ENCODE peak calls at places on chromosomes 11 and 22, in seven cellular contexts. U is AG09319, D is GM12865, M is nephron progenitor cell, F is neural crest cell, P is tibial nerve, Z is cardiac fibroblast. A is an unnamed sample.

GRCh38 chr11:27716850-27717249 is 16.6 kb upstream of the BDNF start:
- DNase-seq in U (no peak), D (no peak), M (no peak), F (no peak), P (no peak), Z (peak), A (no peak)

GRCh38 chr11:75766449-75767227 is 1.9 kb upstream of the DGAT2 start:
- DNase-seq in U (no peak), D (peak), M (no peak), F (no peak), P (no peak), Z (no peak), A (peak)

GRCh38 chr22:27903805-27904473 is 15.1 kb downstream of the PITPNB start:
- DNase-seq in U (no peak), D (peak), M (no peak), F (no peak), P (no peak), Z (peak), A (no peak)

GRCh38 chr11:14894657-14895598 is 2.9 kb upstream of the CYP2R1 start:
- DNase-seq in U (peak), D (no peak), M (no peak), F (no peak), P (peak), Z (peak), A (no peak)

GRCh38 chr11:14148653-14149273 is 186.2 kb downstream of the SPON1 start:
- DNase-seq in U (peak), D (peak), M (no peak), F (no peak), P (no peak), Z (peak), A (no peak)

GRCh38 chr11:133844217-133844616 is 1.1 kb downstream of the SPATA19 start:
- DNase-seq in U (no peak), D (no peak), M (no peak), F (no peak), P (no peak), Z (no peak), A (no peak)

GRCh38 chr22:33476716-33477115 is 418.5 kb upstream of the SYN3 start:
- DNase-seq in U (peak), D (peak), M (no peak), F (no peak), P (no peak), Z (no peak), A (no peak)

GRCh38 chr11:123111465-123111864 is 49.5 kb upstream of the HSPA8 start:
- DNase-seq in U (no peak), D (peak), M (no peak), F (no peak), P (no peak), Z (peak), A (peak)

GRCh38 chr11:65478411-65479183 is 20.2 kb upstream of the MALAT1 start:
- DNase-seq in U (no peak), D (no peak), M (no peak), F (no peak), P (no peak), Z (peak), A (no peak)

GRCh38 chr22:46812786-46813185 is 50.3 kb downstream of the TBC1D22A start:
- DNase-seq in U (no peak), D (no peak), M (peak), F (peak), P (no peak), Z (no peak), A (no peak)

GRCh38 chr11:67634366-67635230 is 4.9 kb upstream of the NUDT8 start:
- DNase-seq in U (no peak), D (no peak), M (no peak), F (no peak), P (no peak), Z (no peak), A (no peak)

GRCh38 chr11:128689586-128689945 is 4.3 kb upstream of the FLI1 start:
- DNase-seq in U (no peak), D (no peak), M (no peak), F (no peak), P (no peak), Z (no peak), A (no peak)

GRCh38 chr22:37627545-37627944 is 11.9 kb upstream of the SH3BP1 start:
- DNase-seq in U (no peak), D (peak), M (no peak), F (no peak), P (no peak), Z (no peak), A (no peak)

GRCh38 chr11:5274340-5274739 is 4.6 kb upstream of the HBE1 start:
- DNase-seq in U (no peak), D (no peak), M (no peak), F (no peak), P (no peak), Z (no peak), A (no peak)

GRCh38 chr11:103619480-103619879 is 417.0 kb upstream of the DDI1 start:
- DNase-seq in U (no peak), D (no peak), M (no peak), F (no peak), P (no peak), Z (no peak), A (no peak)

GRCh38 chr11:131885371-131885770 is 515.0 kb downstream of the NTM start:
- DNase-seq in U (no peak), D (no peak), M (no peak), F (no peak), P (no peak), Z (no peak), A (no peak)

GRCh38 chr11:13595166-13595565 is 73.3 kb upstream of the FAR1 start:
- DNase-seq in U (no peak), D (no peak), M (no peak), F (no peak), P (no peak), Z (no peak), A (no peak)

GRCh38 chr11:126499124-126499752 is 143.8 kb downstream of the ST3GAL4 start:
- DNase-seq in U (no peak), D (no peak), M (no peak), F (no peak), P (no peak), Z (no peak), A (no peak)

GRCh38 chr11:88507771-88508557 is 170.4 kb upstream of the CTSC start:
- DNase-seq in U (no peak), D (no peak), M (no peak), F (no peak), P (no peak), Z (no peak), A (no peak)

GRCh38 chr11:106012744-106013143 is 9.3 kb downstream of the MSANTD4 start:
- DNase-seq in U (no peak), D (no peak), M (no peak), F (no peak), P (no peak), Z (peak), A (no peak)

GRCh38 chr22:33811686-33812085 is 108.6 kb downstream of the LARGE1 start:
- DNase-seq in U (no peak), D (no peak), M (peak), F (no peak), P (peak), Z (peak), A (no peak)

GRCh38 chr11:38814670-38815069 is 2216.6 kb upstream of the RAG2 start:
- DNase-seq in U (no peak), D (no peak), M (no peak), F (no peak), P (no peak), Z (no peak), A (no peak)

GRCh38 chr11:66936326-66936725 is 21.9 kb downstream of the PC start:
- DNase-seq in U (peak), D (no peak), M (no peak), F (no peak), P (no peak), Z (peak), A (no peak)

GRCh38 chr11:79439893-79440450 is 858 bp downstream of the TENM4 start:
- DNase-seq in U (no peak), D (no peak), M (peak), F (peak), P (peak), Z (no peak), A (peak)

GRCh38 chr11:79439430-79439892 is 1.4 kb downstream of the TENM4 start:
- DNase-seq in U (no peak), D (no peak), M (peak), F (no peak), P (peak), Z (no peak), A (peak)

GRCh38 chr11:79441159-79441875 is 487 bp upstream of the TENM4 start:
- DNase-seq in U (no peak), D (no peak), M (peak), F (no peak), P (no peak), Z (no peak), A (no peak)

GRCh38 chr11:79438631-79439429 is 2.0 kb downstream of the TENM4 start:
- DNase-seq in U (no peak), D (no peak), M (peak), F (no peak), P (peak), Z (no peak), A (peak)

GRCh38 chr11:79440451-79441158 is at the start of gene TENM4:
- DNase-seq in U (peak), D (peak), M (peak), F (peak), P (peak), Z (peak), A (peak)
- TF ChIP-seq CTCF in U (no peak), D (no peak), M (peak), F (peak), P (peak), Z (no peak), A (peak)

GRCh38 chr22:26512149-26512793 is at the start of gene TFIP11:
- DNase-seq in U (peak), D (peak), M (peak), F (peak), P (peak), Z (peak), A (peak)
- TF ChIP-seq CTCF in U (no peak), D (no peak), M (no peak), F (no peak), P (no peak), Z (no peak), A (peak)

GRCh38 chr11:120078397-120078796 is 59.5 kb downstream of the TRIM29 start:
- DNase-seq in U (no peak), D (no peak), M (no peak), F (no peak), P (no peak), Z (no peak), A (no peak)

GRCh38 chr11:120079750-120080610 is 57.9 kb downstream of the TRIM29 start:
- DNase-seq in U (no peak), D (no peak), M (no peak), F (no peak), P (no peak), Z (no peak), A (no peak)
- TF ChIP-seq CTCF in U (peak), D (peak), M (peak), F (peak), P (peak), Z (peak), A (peak)

GRCh38 chr11:135037828-135038227 is 625.8 kb upstream of the B3GAT1 start:
- DNase-seq in U (no peak), D (no peak), M (no peak), F (no peak), P (no peak), Z (no peak), A (no peak)

GRCh38 chr11:135035282-135035681 is 623.2 kb upstream of the B3GAT1 start:
- DNase-seq in U (no peak), D (no peak), M (no peak), F (no peak), P (no peak), Z (no peak), A (no peak)

GRCh38 chr11:135036488-135037297 is 624.7 kb upstream of the B3GAT1 start:
- DNase-seq in U (no peak), D (no peak), M (no peak), F (no peak), P (no peak), Z (no peak), A (no peak)

GRCh38 chr11:135033545-135033944 is 621.5 kb upstream of the B3GAT1 start:
- DNase-seq in U (no peak), D (no peak), M (peak), F (peak), P (no peak), Z (peak), A (no peak)
- TF ChIP-seq CTCF in U (no peak), D (no peak), M (peak), F (peak), P (no peak), Z (no peak), A (no peak)

GRCh38 chr11:11618973-11619435 is 2.8 kb downstream of the GALNT18 start:
- DNase-seq in U (no peak), D (no peak), M (no peak), F (no peak), P (no peak), Z (no peak), A (no peak)
- TF ChIP-seq CTCF in U (no peak), D (no peak), M (no peak), F (no peak), P (no peak), Z (no peak), A (peak)

DNA sequence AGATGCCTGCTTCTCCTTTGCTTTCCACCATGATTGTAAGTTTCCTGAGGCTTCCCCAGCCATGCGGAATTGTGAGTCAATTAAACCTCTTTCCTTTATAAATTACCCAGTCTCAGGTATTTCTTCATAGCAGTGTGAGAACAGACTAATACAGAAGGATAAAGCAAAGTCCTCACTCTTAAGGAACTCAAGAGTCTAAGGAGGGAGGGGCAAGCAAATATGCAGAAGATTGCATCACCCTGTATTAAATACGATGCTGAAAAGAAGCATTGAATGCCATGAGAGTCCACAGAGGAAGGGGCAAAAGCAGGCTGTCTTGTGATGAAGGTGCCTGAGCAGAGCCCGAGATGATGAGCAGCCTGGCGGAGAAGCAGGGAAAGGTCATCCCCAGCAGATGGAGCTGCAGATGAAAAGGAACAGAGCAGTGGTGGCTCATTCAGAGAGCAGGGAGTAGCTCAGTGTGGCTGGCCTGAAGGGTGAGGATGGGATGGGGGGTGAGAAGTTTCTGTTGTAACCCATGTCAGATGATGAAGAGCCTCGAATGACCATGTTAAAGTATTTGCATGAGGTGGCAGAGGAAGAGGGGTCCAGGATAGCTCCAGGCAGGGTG is 6.3 kb upstream of the IZUMO1R start:
- DNase-seq in U (no peak), D (peak), M (no peak), F (no peak), P (no peak), Z (no peak), A (no peak)
- TF ChIP-seq CTCF in U (no peak), D (peak), M (no peak), F (no peak), P (no peak), Z (no peak), A (no peak)

GRCh38 chr11:121766138-121766537 is 313.4 kb upstream of the SORL1-AS1 start:
- DNase-seq in U (no peak), D (no peak), M (no peak), F (no peak), P (no peak), Z (no peak), A (no peak)

GRCh38 chr11:121761171-121761570 is 308.4 kb upstream of the SORL1-AS1 start:
- DNase-seq in U (no peak), D (no peak), M (no peak), F (no peak), P (no peak), Z (peak), A (no peak)

GRCh38 chr11:121767433-121767832 is 314.7 kb upstream of the SORL1-AS1 start:
- DNase-seq in U (no peak), D (peak), M (no peak), F (no peak), P (no peak), Z (no peak), A (peak)

GRCh38 chr11:121763526-121763925 is 310.8 kb upstream of the SORL1-AS1 start:
- DNase-seq in U (no peak), D (peak), M (no peak), F (no peak), P (no peak), Z (no peak), A (peak)

DNA sequence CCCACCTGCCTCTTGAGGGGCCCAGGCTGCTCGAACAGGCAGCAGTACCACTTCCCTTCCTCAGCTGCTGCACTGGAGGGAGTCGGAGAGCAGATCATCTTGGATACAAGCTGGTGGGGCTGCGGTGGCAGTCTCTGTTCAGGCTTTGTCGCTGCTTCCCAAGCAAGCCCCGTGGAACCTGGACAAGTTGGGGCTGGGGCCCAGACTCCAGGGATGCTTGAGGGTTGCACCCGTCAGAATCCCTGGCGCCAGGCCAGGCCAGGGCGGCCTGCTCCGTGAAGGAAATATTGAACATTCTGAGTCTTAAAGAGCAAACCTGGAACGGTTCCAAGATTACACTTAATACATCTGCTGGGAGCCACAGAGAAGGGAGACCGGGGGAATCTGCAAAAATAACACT is 310.1 kb upstream of the SORL1-AS1 start:
- DNase-seq in U (no peak), D (no peak), M (no peak), F (no peak), P (no peak), Z (peak), A (no peak)
- TF ChIP-seq CTCF in U (no peak), D (no peak), M (no peak), F (no peak), P (no peak), Z (peak), A (no peak)

DNA sequence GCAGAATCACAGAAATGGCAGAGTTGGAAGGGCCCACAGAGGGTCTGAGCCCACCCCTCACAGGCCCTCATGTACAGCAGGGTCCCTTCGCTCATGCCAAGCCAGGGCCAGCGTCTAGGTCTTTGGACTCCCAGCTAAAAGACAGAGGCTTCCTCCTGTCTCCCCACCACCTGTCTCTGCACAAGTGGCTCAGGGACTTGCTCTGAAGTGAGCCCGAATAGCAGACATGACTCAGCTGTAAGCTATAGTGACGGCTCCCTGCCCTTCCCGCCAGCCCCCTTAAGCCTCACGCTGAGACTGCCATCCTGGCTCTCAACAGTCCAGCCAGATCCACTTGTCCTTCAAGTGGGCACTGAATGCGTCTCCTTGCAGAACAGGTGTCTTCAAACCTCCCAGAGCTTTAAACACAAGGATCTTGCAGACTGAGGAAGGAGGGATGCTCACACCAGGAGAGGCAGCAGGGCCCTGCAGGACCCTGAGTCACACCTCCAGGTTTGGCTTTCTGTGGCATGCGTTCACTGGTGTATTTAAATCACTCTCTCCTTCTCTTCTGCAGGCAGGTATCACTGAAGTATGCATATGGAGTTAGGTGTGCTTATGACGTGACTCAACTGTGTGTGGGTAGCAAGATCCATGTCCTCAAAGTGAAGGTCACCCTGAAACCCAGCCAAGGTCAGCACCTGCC is 154.9 kb downstream of the CACNA1I start:
- DNase-seq in U (no peak), D (no peak), M (no peak), F (no peak), P (no peak), Z (no peak), A (no peak)
- TF ChIP-seq CTCF in U (no peak), D (no peak), M (no peak), F (no peak), P (no peak), Z (no peak), A (no peak)

GRCh38 chr22:49633010-49633324 is 194.7 kb downstream of the BRD1 start:
- DNase-seq in U (no peak), D (no peak), M (peak), F (no peak), P (no peak), Z (no peak), A (no peak)

GRCh38 chr22:49629586-49630447 is 197.9 kb downstream of the BRD1 start:
- DNase-seq in U (no peak), D (no peak), M (no peak), F (no peak), P (no peak), Z (no peak), A (no peak)

GRCh38 chr22:49630448-49630946 is 197.2 kb downstream of the BRD1 start:
- DNase-seq in U (no peak), D (no peak), M (no peak), F (no peak), P (no peak), Z (no peak), A (no peak)

GRCh38 chr22:49634006-49634772 is 193.5 kb downstream of the BRD1 start:
- DNase-seq in U (no peak), D (no peak), M (no peak), F (no peak), P (no peak), Z (no peak), A (no peak)

GRCh38 chr22:49632199-49633009 is 195.3 kb downstream of the BRD1 start:
- DNase-seq in U (no peak), D (no peak), M (peak), F (peak), P (peak), Z (peak), A (peak)
- TF ChIP-seq CTCF in U (peak), D (no peak), M (peak), F (peak), P (peak), Z (peak), A (peak)

A was measured in GM10248.